ENCODE peak calls at places on chromosomes 5 and 9, in five cellular contexts. X, G, V, D and Q are unnamed samples. For H3K27me3, the result is how much of the 10 kb centered on the place peaks cover.

GRCh38 chr5:56552612-56553268 is 262.6 kb upstream of the MAP3K1 start:
- DNase-seq in V (no peak), D (peak), X (no peak), G (no peak), Q (no peak)

GRCh38 chr9:98810106-98810840 is 2.8 kb downstream of the GALNT12 start:
- DNase-seq in X (no peak), V (no peak), G (no peak), D (peak), Q (no peak)

GRCh38 chr9:3963266-3964019 is 336.4 kb downstream of the GLIS3 start:
- DNase-seq in D (peak), X (peak), G (peak), V (peak), Q (no peak)

GRCh38 chr9:111917201-111917600 is 20.6 kb downstream of the UGCG start:
- DNase-seq in D (no peak), X (no peak), V (peak), G (no peak), Q (no peak)

GRCh38 chr5:149801307-149801985 is 71.3 kb downstream of the PPARGC1B start:
- DNase-seq in G (no peak), X (no peak), D (no peak), V (no peak), Q (peak)

GRCh38 chr5:43190755-43191603 is 1.0 kb upstream of the NIM1K start:
- DNase-seq in X (peak), D (peak), G (peak), V (no peak), Q (no peak)

GRCh38 chr9:2424564-2425153 is 196.9 kb upstream of the VLDLR start:
- DNase-seq in X (peak), G (no peak), D (peak), V (no peak), Q (no peak)

GRCh38 chr9:128372188-128372641 is 1.0 kb downstream of the URM1 start:
- DNase-seq in D (peak), V (no peak), X (no peak), G (peak), Q (no peak)

GRCh38 chr5:33275921-33276705 is 164.7 kb upstream of the TARS1 start:
- DNase-seq in G (peak), X (no peak), V (no peak), D (peak), Q (no peak)

GRCh38 chr5:38013107-38013506 is 173.3 kb upstream of the GDNF start:
- DNase-seq in G (no peak), D (no peak), V (no peak), X (no peak), Q (no peak)

GRCh38 chr9:121709798-121710197 is 58.4 kb downstream of the DAB2IP start:
- DNase-seq in V (no peak), D (no peak), G (no peak), X (no peak), Q (peak)

GRCh38 chr5:131952286-131952857 is 6.9 kb upstream of the MEIKIN start:
- DNase-seq in X (peak), G (no peak), V (no peak), D (no peak), Q (no peak)

GRCh38 chr5:1268666-1269065 is 26.2 kb downstream of the TERT start:
- DNase-seq in D (no peak), X (no peak), V (no peak), G (no peak), Q (no peak)

GRCh38 chr9:104861406-104861805 is 66.5 kb downstream of the ABCA1 start:
- DNase-seq in V (no peak), D (no peak), X (no peak), G (no peak), Q (no peak)

DNA sequence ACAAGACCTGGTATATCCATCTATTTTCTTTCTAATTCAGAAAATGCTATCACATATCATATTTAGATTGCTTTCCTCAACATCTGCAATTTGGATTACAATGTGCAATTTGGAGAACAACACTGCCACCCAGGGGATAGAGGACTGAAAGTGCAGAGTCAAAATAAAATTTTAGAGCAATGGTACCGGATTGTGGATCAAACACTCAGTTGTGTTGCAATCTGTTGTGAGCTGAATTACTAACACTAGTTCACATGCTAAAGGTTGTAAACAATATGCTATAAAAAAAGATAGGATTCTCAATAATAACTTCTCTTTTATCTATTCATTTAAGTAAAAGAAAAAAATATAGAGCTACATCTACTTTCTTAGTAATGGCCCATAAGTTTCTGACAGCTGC is 11.9 kb upstream of the SRFBP1 start:
- DNase-seq in X (peak), G (peak), D (peak), V (no peak), Q (peak)
- TF ChIP-seq CTCF in X (peak), G (peak), D (peak), V (no peak), Q (peak)

GRCh38 chr9:126607086-126607485 is 6.6 kb upstream of the LMX1B start:
- DNase-seq in X (no peak), D (no peak), G (no peak), V (no peak), Q (no peak)
- H3K27me3 ChIP-seq in X (half or more), D (under half), G (under half), V (under half), Q (under half)

DNA sequence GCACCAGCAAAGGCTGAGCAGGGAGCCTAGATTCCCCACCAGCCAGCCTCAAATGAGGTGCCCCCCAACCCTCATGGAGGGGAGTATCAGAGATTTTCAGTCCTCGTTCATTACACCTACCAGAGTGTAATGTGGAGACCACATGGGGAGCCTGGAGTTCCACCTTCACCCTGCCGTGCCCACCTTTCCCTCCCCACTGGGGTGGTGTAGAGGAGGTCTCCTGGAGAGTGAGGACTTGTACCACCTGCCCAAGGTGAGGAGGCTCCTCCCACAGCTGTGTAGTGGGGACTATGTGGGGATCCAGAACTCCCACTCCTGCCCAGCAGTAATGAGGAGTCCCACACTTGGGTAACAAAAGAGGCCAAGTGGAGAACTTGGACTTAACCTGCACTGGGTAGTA is 221.8 kb downstream of the SAXO1 start:
- DNase-seq in V (no peak), D (no peak), X (no peak), G (no peak), Q (no peak)
- H3K27ac ChIP-seq in V (no peak), D (no peak), X (no peak), G (no peak), Q (no peak)

GRCh38 chr9:35733109-35733541 is 659 bp downstream of the CREB3 start:
- DNase-seq in D (peak), X (peak), G (peak), V (no peak), Q (peak)
- TF ChIP-seq CTCF in D (no peak), X (no peak), G (no peak), V (no peak), Q (peak)

GRCh38 chr5:6539060-6539459 is 90.4 kb downstream of the UBE2QL1 start:
- DNase-seq in G (no peak), D (no peak), V (no peak), X (no peak), Q (no peak)

GRCh38 chr5:6541256-6542013 is 91.4 kb downstream of the NSUN2 start:
- DNase-seq in X (no peak), D (no peak), V (no peak), G (no peak), Q (no peak)

GRCh38 chr5:6540111-6540830 is 91.6 kb downstream of the UBE2QL1 start:
- DNase-seq in V (no peak), X (no peak), D (no peak), G (no peak), Q (no peak)

GRCh38 chr5:6535594-6535993 is 86.9 kb downstream of the UBE2QL1 start:
- DNase-seq in X (no peak), V (no peak), G (no peak), D (no peak), Q (no peak)
- H3K27me3 ChIP-seq in X (under half), V (under half), G (under half), D (under half), Q (under half)

GRCh38 chr5:180026320-180026719 is 45.2 kb downstream of the RNF130 start:
- DNase-seq in D (peak), X (peak), G (peak), V (peak), Q (no peak)

GRCh38 chr5:180021900-180022299 is 49.7 kb downstream of the RNF130 start:
- DNase-seq in X (no peak), V (no peak), D (no peak), G (no peak), Q (no peak)

GRCh38 chr5:180026725-180027448 is 44.7 kb downstream of the RNF130 start:
- DNase-seq in G (no peak), V (no peak), X (no peak), D (peak), Q (no peak)

GRCh38 chr5:180027449-180028089 is 44.0 kb downstream of the RNF130 start:
- DNase-seq in D (no peak), G (peak), V (no peak), X (no peak), Q (peak)
- H3K27ac ChIP-seq in D (no peak), G (no peak), V (peak), X (peak), Q (no peak)

GRCh38 chr9:35698231-35698630 is 8.5 kb upstream of the TPM2 start:
- DNase-seq in D (no peak), V (no peak), X (no peak), G (no peak), Q (no peak)

GRCh38 chr9:35696520-35697215 is 6.9 kb upstream of the TPM2 start:
- DNase-seq in D (peak), X (peak), V (peak), G (peak), Q (peak)

GRCh38 chr9:35691757-35692301 is 2.1 kb upstream of the TPM2 start:
- DNase-seq in D (peak), X (no peak), G (no peak), V (no peak), Q (no peak)

GRCh38 chr9:35697486-35697885 is 7.8 kb upstream of the TPM2 start:
- DNase-seq in X (no peak), D (no peak), V (no peak), G (no peak), Q (no peak)

DNA sequence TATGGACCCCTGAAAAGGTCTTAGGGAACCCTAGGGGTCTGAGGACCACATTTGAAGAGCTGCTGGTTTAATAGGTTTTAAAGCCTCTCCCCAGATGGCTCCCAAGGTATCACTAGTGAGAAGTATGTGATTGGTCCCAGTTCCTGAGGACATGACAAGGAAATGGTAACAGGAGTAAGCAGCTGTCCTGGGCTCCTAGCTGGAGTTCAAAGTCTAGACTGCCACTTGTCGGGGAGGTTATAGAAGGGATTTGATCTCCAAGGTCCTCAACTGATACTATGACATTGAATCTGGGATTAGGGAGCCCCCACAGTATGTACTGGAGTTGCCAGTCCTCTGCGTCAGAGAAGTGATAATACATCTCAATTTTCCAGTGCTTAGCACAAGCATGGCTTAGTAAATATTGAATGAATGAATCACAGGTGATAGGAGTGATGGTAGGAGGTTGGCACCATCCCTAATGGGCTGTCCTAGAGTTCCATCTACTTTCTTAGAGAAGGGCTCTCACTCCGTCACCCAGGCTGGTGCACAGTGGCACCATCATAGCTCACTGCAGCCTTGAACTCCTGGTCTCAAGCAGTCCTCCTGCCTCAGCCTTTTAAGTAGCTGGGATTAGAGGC is 6.2 kb upstream of the TPM2 start:
- DNase-seq in D (peak), X (no peak), G (no peak), V (peak), Q (no peak)
- TF ChIP-seq CTCF in D (no peak), X (no peak), G (no peak), V (no peak), Q (no peak)